ENCODE peak calls at places on chromosomes 1 and 21, in four cellular contexts. G is breast epithelium; H is CD8-positive, alpha-beta T cell; E is IMR-90. R is an unnamed sample.

GRCh38 chr1:2528611-2528965 is 1.5 kb downstream of the HES5 start:
- DNase-seq in G (no peak), H (no peak), E (no peak), R (no peak)

GRCh38 chr1:155205035-155205434 is 2.7 kb downstream of the THBS3 start:
- DNase-seq in G (no peak), H (no peak), E (no peak), R (no peak)

GRCh38 chr1:198259336-198260109 is 102.7 kb downstream of the NEK7 start:
- DNase-seq in G (no peak), H (no peak), E (no peak), R (no peak)

GRCh38 chr1:193068013-193068412 is 8.6 kb downstream of the RO60 start:
- DNase-seq in G (no peak), H (no peak), E (no peak), R (no peak)

GRCh38 chr21:38989745-38990423 is 184.2 kb downstream of the ETS2 start:
- DNase-seq in G (no peak), H (no peak), E (peak), R (peak)

GRCh38 chr1:1440941-1441888 is 5.7 kb downstream of the VWA1 start:
- DNase-seq in G (no peak), H (peak), E (no peak), R (no peak)

GRCh38 chr1:210222288-210223006 is 10.1 kb upstream of the SERTAD4 start:
- DNase-seq in G (no peak), H (no peak), E (no peak), R (peak)

GRCh38 chr1:158600735-158601134 is 4.3 kb upstream of the OR10Z1 start:
- DNase-seq in G (no peak), H (no peak), E (no peak), R (no peak)

GRCh38 chr1:218025454-218025853 is 259.6 kb upstream of the RRP15 start:
- DNase-seq in G (no peak), H (no peak), E (peak), R (no peak)

GRCh38 chr1:246117066-246117791 is 389.9 kb downstream of the SMYD3 start:
- DNase-seq in G (no peak), H (peak), E (peak), R (peak)

GRCh38 chr1:93034397-93034796 is 44.7 kb upstream of the MTF2 start:
- DNase-seq in G (no peak), H (no peak), E (no peak), R (no peak)

GRCh38 chr1:18549896-18550295 is 69.2 kb downstream of the KLHDC7A start:
- DNase-seq in G (no peak), H (no peak), E (no peak), R (no peak)

GRCh38 chr1:1426496-1426960 is 5.5 kb upstream of the ANKRD65 start:
- DNase-seq in G (no peak), H (no peak), E (no peak), R (no peak)

GRCh38 chr1:87560961-87561360 is 232.3 kb downstream of the LMO4 start:
- DNase-seq in G (no peak), H (no peak), E (peak), R (no peak)

GRCh38 chr1:223421676-223422075 is 28.5 kb downstream of the CCDC185 start:
- DNase-seq in G (no peak), H (no peak), E (peak), R (no peak)

GRCh38 chr1:118325545-118326225 is 140.7 kb upstream of the SPAG17 start:
- DNase-seq in G (no peak), H (no peak), E (no peak), R (no peak)

GRCh38 chr1:229027158-229027557 is 243.8 kb upstream of the RAB4A start:
- DNase-seq in G (no peak), H (no peak), E (no peak), R (no peak)

GRCh38 chr1:225735252-225736149 is 42.1 kb upstream of the SRP9 start:
- DNase-seq in G (peak), H (no peak), E (peak), R (no peak)

GRCh38 chr1:151193856-151194255 is 3.9 kb upstream of the VPS72 start:
- DNase-seq in G (no peak), H (no peak), E (no peak), R (no peak)

GRCh38 chr1:9201421-9202239 is 32.9 kb upstream of the H6PD start:
- DNase-seq in G (no peak), H (no peak), E (peak), R (no peak)

GRCh38 chr21:21997390-21998333 is 999.5 kb downstream of the NCAM2 start:
- DNase-seq in G (no peak), H (no peak), E (no peak), R (no peak)

GRCh38 chr1:218344814-218345672 is at the start of gene TGFB2:
- DNase-seq in G (peak), H (no peak), E (peak), R (no peak)

GRCh38 chr1:225655509-225656258 is 2.8 kb upstream of the ENAH start:
- DNase-seq in G (no peak), H (no peak), E (peak), R (no peak)

GRCh38 chr1:2003564-2004131 is at the start of gene CFAP74:
- DNase-seq in G (no peak), H (no peak), E (peak), R (no peak)

GRCh38 chr1:236502972-236503639 is 20.7 kb upstream of the LGALS8 start:
- DNase-seq in G (peak), H (no peak), E (peak), R (no peak)

GRCh38 chr1:175072131-175072941 is 4.7 kb downstream of the TNN start:
- DNase-seq in G (no peak), H (no peak), E (peak), R (peak)

GRCh38 chr1:199856381-199856780 is 171.1 kb upstream of the NR5A2 start:
- DNase-seq in G (no peak), H (no peak), E (no peak), R (no peak)

GRCh38 chr1:159851386-159851785 is 11.1 kb downstream of the VSIG8 start:
- DNase-seq in G (no peak), H (no peak), E (no peak), R (no peak)

GRCh38 chr1:243433737-243434370 is 178.0 kb downstream of the SDCCAG8 start:
- DNase-seq in G (no peak), H (no peak), E (peak), R (no peak)

GRCh38 chr1:194052514-194053333 is 866.3 kb upstream of the B3GALT2 start:
- DNase-seq in G (no peak), H (no peak), E (no peak), R (no peak)

GRCh38 chr1:53087332-53088285 is 25.6 kb downstream of the PODN start:
- DNase-seq in G (no peak), H (no peak), E (no peak), R (no peak)

GRCh38 chr1:228332797-228333738 is 73.6 kb downstream of the TRIM11 start:
- DNase-seq in G (no peak), H (no peak), E (no peak), R (no peak)

GRCh38 chr1:36062321-36062720 is 21.6 kb upstream of the TEKT2 start:
- DNase-seq in G (no peak), H (no peak), E (no peak), R (no peak)

DNA sequence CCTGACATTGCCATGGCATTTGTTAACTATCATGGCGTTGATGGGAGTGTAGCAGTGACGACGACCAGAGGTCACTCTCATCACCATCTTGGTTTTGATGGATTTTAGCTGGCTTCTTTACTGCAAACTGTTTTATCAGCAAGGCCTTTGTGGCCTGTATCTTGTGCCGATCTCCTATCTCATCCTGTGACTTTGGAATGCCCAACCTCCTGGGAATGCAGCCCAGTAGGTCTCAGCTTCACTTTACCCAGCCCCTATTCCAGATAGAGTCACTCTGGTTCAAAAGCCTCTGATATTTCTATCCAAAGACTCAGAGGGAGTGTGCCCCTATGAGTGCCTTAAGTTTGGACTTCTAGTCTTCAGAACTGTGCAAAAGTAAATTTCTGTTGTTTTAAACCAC is 130.1 kb downstream of the ADAMTS1 start:
- DNase-seq in G (no peak), H (no peak), E (no peak), R (no peak)
- H3K4me3 ChIP-seq in G (no peak), H (no peak), E (no peak), R (no peak)

GRCh38 chr1:99005537-99005942 is 879 bp upstream of the PLPPR5 start:
- DNase-seq in G (no peak), H (no peak), E (no peak), R (no peak)
- H3K4me3 ChIP-seq in G (no peak), H (no peak), E (no peak), R (no peak)

GRCh38 chr1:22711591-22712501 is 1.2 kb downstream of the EPHB2 start:
- DNase-seq in G (no peak), H (no peak), E (peak), R (no peak)

GRCh38 chr1:22714455-22714854 is 3.8 kb downstream of the EPHB2 start:
- DNase-seq in G (no peak), H (no peak), E (no peak), R (no peak)

GRCh38 chr1:22711071-22711470 is 432 bp downstream of the EPHB2 start:
- DNase-seq in G (no peak), H (no peak), E (no peak), R (no peak)

GRCh38 chr1:22710688-22711024 is at the start of gene EPHB2:
- DNase-seq in G (no peak), H (no peak), E (peak), R (no peak)

DNA sequence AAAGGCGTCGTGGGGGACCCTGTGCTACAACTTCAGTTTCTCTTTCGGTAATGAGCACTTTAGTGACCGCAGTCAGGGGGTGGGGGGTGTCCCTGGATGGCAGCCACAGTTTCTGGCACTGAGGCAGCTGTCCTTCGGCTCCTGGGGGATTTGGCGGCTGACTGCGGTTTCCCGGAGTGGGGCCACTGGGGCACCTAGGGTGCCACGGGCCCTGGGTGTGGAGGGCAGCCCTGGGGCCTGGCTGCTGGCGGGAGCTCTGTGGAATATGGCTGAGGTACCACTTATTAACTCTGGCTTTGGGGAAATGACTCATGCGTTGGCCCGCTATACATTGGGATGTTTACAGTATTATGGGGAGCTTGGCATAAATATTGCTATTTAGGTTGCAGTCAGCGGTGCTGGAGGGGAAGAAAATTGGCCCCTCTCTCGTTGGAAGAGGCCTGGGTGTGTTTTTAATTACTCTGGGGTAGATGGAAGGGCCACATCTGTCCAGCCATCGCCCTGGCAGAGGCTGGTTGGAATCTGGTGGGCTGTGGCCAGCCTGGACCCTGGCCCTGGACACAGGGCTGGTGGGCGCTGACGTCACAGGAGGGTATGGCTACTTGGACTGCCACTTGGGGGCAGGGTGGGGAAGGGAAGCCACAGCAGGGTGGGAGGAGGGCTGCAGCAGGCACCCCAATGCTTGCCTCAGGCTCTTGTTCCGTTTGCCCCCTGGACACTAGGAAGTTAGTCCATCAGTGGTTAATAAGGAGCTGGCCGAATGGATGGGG is 2.0 kb downstream of the EPHB2 start:
- DNase-seq in G (no peak), H (no peak), E (peak), R (no peak)
- H3K4me3 ChIP-seq in G (no peak), H (no peak), E (peak), R (no peak)

GRCh38 chr1:183414365-183414764 is 3.8 kb downstream of the NMNAT2 start:
- DNase-seq in G (no peak), H (no peak), E (no peak), R (no peak)
- H3K4me3 ChIP-seq in G (no peak), H (no peak), E (no peak), R (no peak)

R was measured in LNCaP clone FGC.